ENCODE peak calls at places on chromosome 20, in eight cellular contexts. One of them, this sample, is unnamed.

GRCh38 chr20:49140411-49140810 is 47.7 kb downstream of the STAU1 start:
- DNase-seq in progenitor cell of endocrine pancreas: no peak
- DNase-seq in HCT116: no peak
- DNase-seq in PC-9: no peak
- DNase-seq in GM13976: no peak
- DNase-seq in lower lobe of right lung: no peak
- DNase-seq in body of pancreas: no peak
- DNase-seq in vagina: no peak
- DNase-seq in this sample: no peak

GRCh38 chr20:54267510-54268003 is 59.7 kb downstream of the PFDN4 start:
- DNase-seq in vagina: no peak
- DNase-seq in lower lobe of right lung: no peak
- DNase-seq in GM13976: no peak
- DNase-seq in PC-9: peak; percentile 99
- DNase-seq in HCT116: peak; percentile 87
- DNase-seq in body of pancreas: no peak
- DNase-seq in progenitor cell of endocrine pancreas: no peak
- DNase-seq in this sample: no peak

GRCh38 chr20:10634683-10635411 is 39.0 kb downstream of the JAG1 start:
- DNase-seq in vagina: no peak
- DNase-seq in progenitor cell of endocrine pancreas: no peak
- DNase-seq in lower lobe of right lung: no peak
- DNase-seq in PC-9: no peak
- DNase-seq in HCT116: no peak
- DNase-seq in body of pancreas: no peak
- DNase-seq in GM13976: no peak
- DNase-seq in this sample: no peak

GRCh38 chr20:18224968-18225568 is 63.3 kb upstream of the ZNF133 start:
- DNase-seq in PC-9: peak; percentile 68
- DNase-seq in vagina: no peak
- DNase-seq in body of pancreas: peak; percentile 50
- DNase-seq in progenitor cell of endocrine pancreas: no peak
- DNase-seq in HCT116: peak; percentile 12
- DNase-seq in lower lobe of right lung: no peak
- DNase-seq in GM13976: no peak
- DNase-seq in this sample: no peak

GRCh38 chr20:5864428-5864827 is 85.9 kb downstream of the TRMT6 start:
- DNase-seq in lower lobe of right lung: no peak
- DNase-seq in body of pancreas: no peak
- DNase-seq in HCT116: no peak
- DNase-seq in vagina: no peak
- DNase-seq in progenitor cell of endocrine pancreas: no peak
- DNase-seq in GM13976: no peak
- DNase-seq in PC-9: no peak
- DNase-seq in this sample: no peak

GRCh38 chr20:44287272-44288097 is 23.5 kb downstream of the FITM2 start:
- DNase-seq in PC-9: no peak
- DNase-seq in body of pancreas: peak; percentile 40
- DNase-seq in progenitor cell of endocrine pancreas: no peak
- DNase-seq in lower lobe of right lung: no peak
- DNase-seq in HCT116: no peak
- DNase-seq in GM13976: no peak
- DNase-seq in vagina: no peak
- DNase-seq in this sample: peak; percentile 62

GRCh38 chr20:3123542-3123941 is 36.1 kb downstream of the FASTKD5 start:
- DNase-seq in PC-9: no peak
- DNase-seq in body of pancreas: no peak
- DNase-seq in progenitor cell of endocrine pancreas: no peak
- DNase-seq in lower lobe of right lung: no peak
- DNase-seq in HCT116: no peak
- DNase-seq in vagina: no peak
- DNase-seq in GM13976: no peak
- DNase-seq in this sample: no peak

GRCh38 chr20:10513931-10514575 is 78.9 kb downstream of the SLX4IP start:
- DNase-seq in lower lobe of right lung: no peak
- DNase-seq in progenitor cell of endocrine pancreas: no peak
- DNase-seq in PC-9: no peak
- DNase-seq in GM13976: no peak
- DNase-seq in HCT116: no peak
- DNase-seq in body of pancreas: no peak
- DNase-seq in vagina: no peak
- DNase-seq in this sample: no peak

GRCh38 chr20:49203011-49203410 is 14.9 kb upstream of the STAU1 start:
- DNase-seq in vagina: no peak
- DNase-seq in HCT116: no peak
- DNase-seq in lower lobe of right lung: no peak
- DNase-seq in GM13976: no peak
- DNase-seq in PC-9: no peak
- DNase-seq in body of pancreas: no peak
- DNase-seq in progenitor cell of endocrine pancreas: no peak
- DNase-seq in this sample: no peak

GRCh38 chr20:17871861-17872260 is 96.7 kb downstream of the SNX5 start:
- DNase-seq in vagina: no peak
- DNase-seq in PC-9: no peak
- DNase-seq in HCT116: no peak
- DNase-seq in lower lobe of right lung: no peak
- DNase-seq in GM13976: no peak
- DNase-seq in body of pancreas: no peak
- DNase-seq in progenitor cell of endocrine pancreas: no peak
- DNase-seq in this sample: no peak

GRCh38 chr20:49098136-49098535 is 52.0 kb downstream of the CSE1L start:
- DNase-seq in progenitor cell of endocrine pancreas: no peak
- DNase-seq in GM13976: no peak
- DNase-seq in HCT116: no peak
- DNase-seq in lower lobe of right lung: no peak
- DNase-seq in vagina: no peak
- DNase-seq in body of pancreas: no peak
- DNase-seq in PC-9: no peak
- DNase-seq in this sample: no peak

GRCh38 chr20:53070714-53071392 is 98.7 kb downstream of the TSHZ2 start:
- DNase-seq in PC-9: no peak
- DNase-seq in body of pancreas: no peak
- DNase-seq in GM13976: no peak
- DNase-seq in vagina: no peak
- DNase-seq in HCT116: no peak
- DNase-seq in lower lobe of right lung: no peak
- DNase-seq in progenitor cell of endocrine pancreas: no peak
- DNase-seq in this sample: no peak

GRCh38 chr20:16514145-16514544 is 59.1 kb downstream of the KIF16B start:
- DNase-seq in lower lobe of right lung: no peak
- DNase-seq in progenitor cell of endocrine pancreas: no peak
- DNase-seq in body of pancreas: no peak
- DNase-seq in GM13976: no peak
- DNase-seq in PC-9: no peak
- DNase-seq in HCT116: no peak
- DNase-seq in vagina: no peak
- DNase-seq in this sample: no peak

GRCh38 chr20:33771938-33772337 is 39.2 kb upstream of the CHMP4B start:
- DNase-seq in vagina: no peak
- DNase-seq in lower lobe of right lung: no peak
- DNase-seq in GM13976: no peak
- DNase-seq in body of pancreas: no peak
- DNase-seq in PC-9: no peak
- DNase-seq in progenitor cell of endocrine pancreas: no peak
- DNase-seq in HCT116: no peak
- DNase-seq in this sample: no peak

GRCh38 chr20:38485041-38485440 is 12.4 kb downstream of the RALGAPB start:
- DNase-seq in HCT116: no peak
- DNase-seq in body of pancreas: no peak
- DNase-seq in lower lobe of right lung: no peak
- DNase-seq in PC-9: no peak
- DNase-seq in vagina: no peak
- DNase-seq in GM13976: no peak
- DNase-seq in progenitor cell of endocrine pancreas: no peak
- DNase-seq in this sample: no peak
- TF ChIP-seq CTCF in HCT116: no peak
- TF ChIP-seq CTCF in body of pancreas: no peak
- TF ChIP-seq CTCF in lower lobe of right lung: no peak
- TF ChIP-seq CTCF in PC-9: no peak
- TF ChIP-seq CTCF in vagina: no peak
- TF ChIP-seq CTCF in GM13976: no peak
- TF ChIP-seq CTCF in progenitor cell of endocrine pancreas: no peak
- TF ChIP-seq CTCF in this sample: no peak

GRCh38 chr20:63440366-63440955 is 32.0 kb downstream of the KCNQ2 start:
- DNase-seq in progenitor cell of endocrine pancreas: no peak
- DNase-seq in HCT116: no peak
- DNase-seq in PC-9: no peak
- DNase-seq in GM13976: no peak
- DNase-seq in body of pancreas: no peak
- DNase-seq in vagina: no peak
- DNase-seq in lower lobe of right lung: no peak
- DNase-seq in this sample: no peak

GRCh38 chr20:63439866-63440265 is 32.6 kb downstream of the KCNQ2 start:
- DNase-seq in vagina: no peak
- DNase-seq in GM13976: no peak
- DNase-seq in PC-9: no peak
- DNase-seq in progenitor cell of endocrine pancreas: no peak
- DNase-seq in body of pancreas: no peak
- DNase-seq in HCT116: no peak
- DNase-seq in lower lobe of right lung: no peak
- DNase-seq in this sample: no peak

GRCh38 chr20:63441136-63441776 is 31.2 kb downstream of the KCNQ2 start:
- DNase-seq in lower lobe of right lung: no peak
- DNase-seq in vagina: no peak
- DNase-seq in HCT116: no peak
- DNase-seq in progenitor cell of endocrine pancreas: no peak
- DNase-seq in GM13976: peak; percentile 81
- DNase-seq in PC-9: no peak
- DNase-seq in body of pancreas: no peak
- DNase-seq in this sample: no peak

GRCh38 chr20:63443606-63444395 is 28.7 kb downstream of the KCNQ2 start:
- DNase-seq in PC-9: no peak
- DNase-seq in HCT116: no peak
- DNase-seq in vagina: no peak
- DNase-seq in body of pancreas: no peak
- DNase-seq in lower lobe of right lung: no peak
- DNase-seq in progenitor cell of endocrine pancreas: no peak
- DNase-seq in GM13976: no peak
- DNase-seq in this sample: no peak

DNA sequence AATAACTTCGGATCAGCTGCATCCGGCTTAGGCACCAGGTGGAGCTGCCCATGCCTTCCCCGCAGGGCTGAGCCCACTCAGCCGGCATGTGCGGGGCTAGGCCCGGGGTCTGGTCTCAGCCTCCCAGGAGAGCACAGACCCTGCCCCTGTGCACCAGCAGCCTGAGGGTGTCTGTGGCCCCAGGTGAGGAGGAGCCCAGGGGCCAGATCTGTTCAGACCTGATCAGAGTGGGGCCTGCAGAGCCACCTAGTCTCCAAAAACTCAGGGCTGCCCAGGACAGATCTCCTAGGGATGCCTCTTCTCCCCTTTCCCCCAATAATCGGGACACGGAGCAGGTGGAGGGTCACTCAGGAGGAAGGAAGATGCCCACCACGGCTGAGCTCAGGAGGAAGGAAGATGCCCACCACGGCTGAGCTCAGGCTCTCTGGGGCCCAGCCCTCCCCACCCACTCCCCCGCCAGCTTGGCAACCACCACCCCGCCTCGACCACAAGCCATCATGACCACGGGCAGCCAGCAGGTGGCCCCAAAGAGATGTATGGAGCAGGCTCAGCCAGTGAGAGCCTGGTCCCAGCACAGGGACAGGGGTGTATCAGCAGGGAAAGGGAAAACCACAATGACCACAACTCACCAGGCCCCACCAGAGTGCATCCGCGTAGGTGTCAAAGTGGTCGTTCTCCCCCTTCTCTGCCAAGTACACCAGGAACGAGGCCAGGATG is 30.5 kb downstream of the KCNQ2 start:
- DNase-seq in HCT116: peak; percentile 22
- DNase-seq in GM13976: peak; percentile 82
- DNase-seq in lower lobe of right lung: peak; percentile 58
- DNase-seq in PC-9: peak; percentile 44
- DNase-seq in vagina: no peak
- DNase-seq in progenitor cell of endocrine pancreas: peak; percentile 44
- DNase-seq in body of pancreas: peak; percentile 43
- DNase-seq in this sample: peak; percentile 73
- TF ChIP-seq CTCF in HCT116: peak; percentile 54
- TF ChIP-seq CTCF in GM13976: peak; percentile 67
- TF ChIP-seq CTCF in lower lobe of right lung: peak; percentile 25
- TF ChIP-seq CTCF in PC-9: peak; percentile 81
- TF ChIP-seq CTCF in vagina: no peak
- TF ChIP-seq CTCF in progenitor cell of endocrine pancreas: peak; percentile 37
- TF ChIP-seq CTCF in body of pancreas: peak; percentile 36
- TF ChIP-seq CTCF in this sample: no peak

GRCh38 chr20:31738729-31739549 is at the start of gene TPX2:
- DNase-seq in lower lobe of right lung: peak; percentile 95
- DNase-seq in PC-9: peak; percentile 92
- DNase-seq in HCT116: peak; percentile 93
- DNase-seq in vagina: no peak
- DNase-seq in progenitor cell of endocrine pancreas: peak; percentile 92
- DNase-seq in body of pancreas: peak; percentile 94
- DNase-seq in GM13976: peak; percentile 96
- DNase-seq in this sample: peak; percentile 96
- TF ChIP-seq CTCF in lower lobe of right lung: peak; percentile 31
- TF ChIP-seq CTCF in PC-9: no peak
- TF ChIP-seq CTCF in HCT116: peak; percentile 10
- TF ChIP-seq CTCF in vagina: no peak
- TF ChIP-seq CTCF in progenitor cell of endocrine pancreas: peak; percentile 53
- TF ChIP-seq CTCF in body of pancreas: peak; percentile 42
- TF ChIP-seq CTCF in GM13976: no peak
- TF ChIP-seq CTCF in this sample: no peak

GRCh38 chr20:58375796-58376195 is 13.2 kb upstream of the VAPB start:
- DNase-seq in vagina: no peak
- DNase-seq in HCT116: no peak
- DNase-seq in PC-9: no peak
- DNase-seq in progenitor cell of endocrine pancreas: no peak
- DNase-seq in lower lobe of right lung: no peak
- DNase-seq in body of pancreas: no peak
- DNase-seq in GM13976: no peak
- DNase-seq in this sample: no peak

GRCh38 chr20:58378056-58378455 is 11.0 kb upstream of the VAPB start:
- DNase-seq in progenitor cell of endocrine pancreas: no peak
- DNase-seq in body of pancreas: no peak
- DNase-seq in GM13976: no peak
- DNase-seq in PC-9: no peak
- DNase-seq in HCT116: no peak
- DNase-seq in lower lobe of right lung: no peak
- DNase-seq in vagina: no peak
- DNase-seq in this sample: no peak

GRCh38 chr20:58381627-58382026 is 7.4 kb upstream of the VAPB start:
- DNase-seq in vagina: no peak
- DNase-seq in HCT116: no peak
- DNase-seq in progenitor cell of endocrine pancreas: no peak
- DNase-seq in body of pancreas: no peak
- DNase-seq in lower lobe of right lung: no peak
- DNase-seq in PC-9: no peak
- DNase-seq in GM13976: no peak
- DNase-seq in this sample: no peak

GRCh38 chr20:58377017-58377416 is 12.0 kb upstream of the VAPB start:
- DNase-seq in PC-9: peak; percentile 4
- DNase-seq in lower lobe of right lung: no peak
- DNase-seq in vagina: no peak
- DNase-seq in HCT116: no peak
- DNase-seq in progenitor cell of endocrine pancreas: no peak
- DNase-seq in body of pancreas: no peak
- DNase-seq in GM13976: no peak
- DNase-seq in this sample: no peak

DNA sequence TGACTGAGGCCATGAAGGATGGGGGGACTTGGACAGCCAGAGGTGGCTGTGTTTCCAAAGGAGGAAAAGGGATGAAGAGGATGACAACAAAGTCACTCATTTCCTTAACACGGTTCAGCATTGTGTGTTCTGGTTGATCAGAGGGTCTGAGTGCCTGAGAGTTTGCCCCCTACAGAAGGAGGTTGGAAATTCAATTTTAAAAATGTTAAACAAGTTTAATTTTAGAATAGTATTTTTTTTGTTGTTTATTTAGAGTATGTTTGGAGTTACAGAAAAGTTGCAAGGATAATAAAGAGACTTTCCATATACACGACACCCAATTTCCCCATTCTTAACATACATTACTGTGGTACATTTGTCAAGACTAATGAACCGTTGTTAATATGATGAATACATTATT is 10.3 kb upstream of the VAPB start:
- DNase-seq in body of pancreas: no peak
- DNase-seq in HCT116: no peak
- DNase-seq in lower lobe of right lung: no peak
- DNase-seq in PC-9: no peak
- DNase-seq in GM13976: no peak
- DNase-seq in vagina: no peak
- DNase-seq in progenitor cell of endocrine pancreas: no peak
- DNase-seq in this sample: no peak
- TF ChIP-seq CTCF in body of pancreas: no peak
- TF ChIP-seq CTCF in HCT116: no peak
- TF ChIP-seq CTCF in lower lobe of right lung: no peak
- TF ChIP-seq CTCF in PC-9: no peak
- TF ChIP-seq CTCF in GM13976: no peak
- TF ChIP-seq CTCF in vagina: no peak
- TF ChIP-seq CTCF in progenitor cell of endocrine pancreas: no peak
- TF ChIP-seq CTCF in this sample: no peak

This sample was measured in mucosa of descending colon.